ENCODE peak calls at places on chromosomes 2 and 18, in nine cellular contexts. Q is stimulated activated CD8-positive, alpha-beta memory T cell treated with anti-CD3 and anti-CD28 coated beads, Interleukin-12 subunit alpha, Interleukin-12 subunit beta, amount 100 ng/mL, for 4 hours; K is H7; M is cortex of kidney; I is effector memory CD8-positive, alpha-beta T cell; F is germinal center; Y is HT1080; S is KBM-7; A is activated T-cell treated with anti-CD3 and anti-CD28 coated beads, Interleukin-2, amount 50 U/mL, for 72 hours. G is an unnamed sample.

GRCh38 chr2:238528953-238529781 is 102.4 kb downstream of the ASB1 start:
- DNase-seq in Q (no peak), K (no peak), M (no peak), I (no peak), F (no peak), Y (no peak), S (no peak), A (no peak), G (peak; percentile 4)

GRCh38 chr2:6341730-6342129 is 524.0 kb downstream of the CMPK2 start:
- DNase-seq in Q (no peak), K (no peak), M (no peak), I (no peak), F (no peak), Y (no peak), S (no peak), A (no peak), G (no peak)

GRCh38 chr2:107002735-107003134 is 116.8 kb upstream of the ST6GAL2 start:
- DNase-seq in Q (no peak), K (no peak), M (no peak), I (no peak), F (no peak), Y (peak; percentile 72), S (no peak), A (no peak), G (no peak)

GRCh38 chr2:168130302-168130701 is 117.1 kb downstream of the STK39 start:
- DNase-seq in Q (no peak), K (no peak), M (no peak), I (no peak), F (no peak), Y (no peak), S (no peak), A (no peak), G (no peak)

GRCh38 chr2:113324684-113325160 is 46.0 kb upstream of the PAX8 start:
- DNase-seq in Q (peak; percentile 17), K (peak; percentile 98), M (no peak), I (no peak), F (peak; percentile 70), Y (peak; percentile 76), S (peak; percentile 44), A (peak; percentile 28), G (peak; percentile 43)

GRCh38 chr2:237341872-237342271 is 72.1 kb downstream of the COL6A3 start:
- DNase-seq in Q (no peak), K (no peak), M (no peak), I (no peak), F (no peak), Y (no peak), S (no peak), A (no peak), G (no peak)

GRCh38 chr2:133235959-133236358 is 332.3 kb downstream of the NCKAP5 start:
- DNase-seq in Q (no peak), K (no peak), M (no peak), I (no peak), F (no peak), Y (peak; percentile 39), S (no peak), A (no peak), G (no peak)

GRCh38 chr18:23504720-23505119 is 1.4 kb downstream of the RMC1 start:
- DNase-seq in Q (no peak), K (no peak), M (no peak), I (no peak), F (no peak), Y (no peak), S (no peak), A (no peak), G (peak; percentile 30)

GRCh38 chr2:1746174-1747064 is 2.1 kb upstream of the PXDN start:
- DNase-seq in Q (no peak), K (no peak), M (no peak), I (no peak), F (no peak), Y (no peak), S (no peak), A (no peak), G (no peak)

GRCh38 chr2:99879481-99879880 is 262.9 kb downstream of the AFF3 start:
- DNase-seq in Q (no peak), K (no peak), M (no peak), I (no peak), F (no peak), Y (peak; percentile 72), S (no peak), A (no peak), G (no peak)

GRCh38 chr2:203650860-203651613 is 55.4 kb upstream of the CD28 start:
- DNase-seq in Q (no peak), K (no peak), M (no peak), I (no peak), F (peak; percentile 17), Y (peak; percentile 62), S (peak; percentile 53), A (peak; percentile 10), G (peak; percentile 69)

GRCh38 chr2:69168144-69168813 is 155.3 kb downstream of the ANTXR1 start:
- DNase-seq in Q (no peak), K (no peak), M (no peak), I (no peak), F (no peak), Y (no peak), S (no peak), A (no peak), G (no peak)

GRCh38 chr18:23799540-23799939 is 110.3 kb downstream of the LAMA3 start:
- DNase-seq in Q (no peak), K (no peak), M (no peak), I (no peak), F (no peak), Y (no peak), S (no peak), A (no peak), G (no peak)

G was measured in OCI-M1.